ENCODE peak calls at places on chromosomes 2 and 18, in eight cellular contexts. One of them, this sample, is unnamed.
A peak's percentile ranks its signal among the peaks of the same experiment; 100 is the strongest.

GRCh38 chr2:74391209-74391579 is 11.1 kb upstream of the DCTN1 start:
- DNase-seq in heart right ventricle: no peak
- DNase-seq in K562: peak; percentile 55
- DNase-seq in lung: no peak
- DNase-seq in transverse colon: no peak
- DNase-seq in lower lobe of right lung: no peak
- DNase-seq in CD8-positive, alpha-beta T cell: no peak
- DNase-seq in uterus: no peak
- DNase-seq in this sample: no peak

GRCh38 chr2:178066324-178066723 is 6.3 kb downstream of the PDE11A start:
- DNase-seq in heart right ventricle: no peak
- DNase-seq in K562: no peak
- DNase-seq in lung: no peak
- DNase-seq in transverse colon: no peak
- DNase-seq in lower lobe of right lung: no peak
- DNase-seq in CD8-positive, alpha-beta T cell: no peak
- DNase-seq in uterus: no peak
- DNase-seq in this sample: no peak

GRCh38 chr2:235666240-235666781 is 172.5 kb downstream of the AGAP1 start:
- DNase-seq in heart right ventricle: peak; percentile 74
- DNase-seq in K562: no peak
- DNase-seq in lung: no peak
- DNase-seq in transverse colon: no peak
- DNase-seq in lower lobe of right lung: no peak
- DNase-seq in CD8-positive, alpha-beta T cell: no peak
- DNase-seq in uterus: no peak
- DNase-seq in this sample: no peak

GRCh38 chr18:54117853-54118773 is 106.4 kb downstream of the MBD2 start:
- DNase-seq in heart right ventricle: no peak
- DNase-seq in K562: no peak
- DNase-seq in lung: no peak
- DNase-seq in transverse colon: no peak
- DNase-seq in lower lobe of right lung: no peak
- DNase-seq in CD8-positive, alpha-beta T cell: no peak
- DNase-seq in uterus: no peak
- DNase-seq in this sample: no peak

GRCh38 chr2:199739413-199740110 is 111.4 kb downstream of the FTCDNL1 start:
- DNase-seq in heart right ventricle: peak; percentile 50
- DNase-seq in K562: peak; percentile 59
- DNase-seq in lung: peak; percentile 72
- DNase-seq in transverse colon: peak; percentile 85
- DNase-seq in lower lobe of right lung: peak; percentile 81
- DNase-seq in CD8-positive, alpha-beta T cell: peak; percentile 41
- DNase-seq in uterus: peak; percentile 60
- DNase-seq in this sample: peak; percentile 68

GRCh38 chr2:204776781-204777559 is 231.7 kb downstream of the PARD3B start:
- DNase-seq in heart right ventricle: no peak
- DNase-seq in K562: no peak
- DNase-seq in lung: no peak
- DNase-seq in transverse colon: no peak
- DNase-seq in lower lobe of right lung: no peak
- DNase-seq in CD8-positive, alpha-beta T cell: no peak
- DNase-seq in uterus: no peak
- DNase-seq in this sample: no peak

GRCh38 chr2:213476641-213477040 is 192.4 kb downstream of the SPAG16 start:
- DNase-seq in heart right ventricle: no peak
- DNase-seq in K562: no peak
- DNase-seq in lung: no peak
- DNase-seq in transverse colon: no peak
- DNase-seq in lower lobe of right lung: no peak
- DNase-seq in CD8-positive, alpha-beta T cell: no peak
- DNase-seq in uterus: no peak
- DNase-seq in this sample: no peak

GRCh38 chr2:157093666-157094065 is 163.8 kb upstream of the GALNT5 start:
- DNase-seq in heart right ventricle: no peak
- DNase-seq in K562: no peak
- DNase-seq in lung: no peak
- DNase-seq in transverse colon: no peak
- DNase-seq in lower lobe of right lung: no peak
- DNase-seq in CD8-positive, alpha-beta T cell: no peak
- DNase-seq in uterus: no peak
- DNase-seq in this sample: no peak

GRCh38 chr18:31667185-31667584 is 17.2 kb downstream of the B4GALT6 start:
- DNase-seq in heart right ventricle: no peak
- DNase-seq in K562: no peak
- DNase-seq in lung: no peak
- DNase-seq in transverse colon: no peak
- DNase-seq in lower lobe of right lung: no peak
- DNase-seq in CD8-positive, alpha-beta T cell: no peak
- DNase-seq in uterus: no peak
- DNase-seq in this sample: no peak

GRCh38 chr2:145197944-145198343 is 678.0 kb upstream of the ZEB2 start:
- DNase-seq in heart right ventricle: no peak
- DNase-seq in K562: no peak
- DNase-seq in lung: no peak
- DNase-seq in transverse colon: no peak
- DNase-seq in lower lobe of right lung: no peak
- DNase-seq in CD8-positive, alpha-beta T cell: no peak
- DNase-seq in uterus: no peak
- DNase-seq in this sample: no peak

GRCh38 chr2:28451793-28452533 is 43.9 kb upstream of the PLB1 start:
- DNase-seq in heart right ventricle: no peak
- DNase-seq in K562: no peak
- DNase-seq in lung: no peak
- DNase-seq in transverse colon: no peak
- DNase-seq in lower lobe of right lung: no peak
- DNase-seq in CD8-positive, alpha-beta T cell: no peak
- DNase-seq in uterus: no peak
- DNase-seq in this sample: no peak

GRCh38 chr2:107542314-107542740 is 284.4 kb upstream of the RGPD4 start:
- DNase-seq in heart right ventricle: no peak
- DNase-seq in K562: no peak
- DNase-seq in lung: no peak
- DNase-seq in transverse colon: no peak
- DNase-seq in lower lobe of right lung: no peak
- DNase-seq in CD8-positive, alpha-beta T cell: no peak
- DNase-seq in uterus: no peak
- DNase-seq in this sample: no peak

GRCh38 chr2:134692461-134692860 is 26.3 kb downstream of the TMEM163 start:
- DNase-seq in heart right ventricle: no peak
- DNase-seq in K562: no peak
- DNase-seq in lung: no peak
- DNase-seq in transverse colon: no peak
- DNase-seq in lower lobe of right lung: no peak
- DNase-seq in CD8-positive, alpha-beta T cell: no peak
- DNase-seq in uterus: no peak
- DNase-seq in this sample: no peak

GRCh38 chr2:3465844-3466481 is 53.4 kb downstream of the ADI1 start:
- DNase-seq in heart right ventricle: peak; percentile 49
- DNase-seq in K562: no peak
- DNase-seq in lung: no peak
- DNase-seq in transverse colon: no peak
- DNase-seq in lower lobe of right lung: no peak
- DNase-seq in CD8-positive, alpha-beta T cell: no peak
- DNase-seq in uterus: no peak
- DNase-seq in this sample: no peak

GRCh38 chr18:11759456-11759855 is 70.4 kb downstream of the GNAL start:
- DNase-seq in heart right ventricle: no peak
- DNase-seq in K562: no peak
- DNase-seq in lung: no peak
- DNase-seq in transverse colon: no peak
- DNase-seq in lower lobe of right lung: no peak
- DNase-seq in CD8-positive, alpha-beta T cell: no peak
- DNase-seq in uterus: no peak
- DNase-seq in this sample: no peak

GRCh38 chr18:11762429-11762828 is 73.4 kb downstream of the GNAL start:
- DNase-seq in heart right ventricle: no peak
- DNase-seq in K562: no peak
- DNase-seq in lung: no peak
- DNase-seq in transverse colon: no peak
- DNase-seq in lower lobe of right lung: no peak
- DNase-seq in CD8-positive, alpha-beta T cell: no peak
- DNase-seq in uterus: no peak
- DNase-seq in this sample: no peak

GRCh38 chr18:11760498-11761158 is 71.6 kb downstream of the GNAL start:
- DNase-seq in heart right ventricle: no peak
- DNase-seq in K562: no peak
- DNase-seq in lung: no peak
- DNase-seq in transverse colon: no peak
- DNase-seq in lower lobe of right lung: no peak
- DNase-seq in CD8-positive, alpha-beta T cell: no peak
- DNase-seq in uterus: no peak
- DNase-seq in this sample: no peak

GRCh38 chr18:11757084-11757590 is 68.1 kb downstream of the GNAL start:
- DNase-seq in heart right ventricle: no peak
- DNase-seq in K562: peak; percentile 35
- DNase-seq in lung: no peak
- DNase-seq in transverse colon: no peak
- DNase-seq in lower lobe of right lung: no peak
- DNase-seq in CD8-positive, alpha-beta T cell: no peak
- DNase-seq in uterus: no peak
- DNase-seq in this sample: no peak

GRCh38 chr18:11761553-11761952 is 72.5 kb downstream of the GNAL start:
- DNase-seq in heart right ventricle: no peak
- DNase-seq in K562: peak; percentile 45
- DNase-seq in lung: no peak
- DNase-seq in transverse colon: no peak
- DNase-seq in lower lobe of right lung: no peak
- DNase-seq in CD8-positive, alpha-beta T cell: no peak
- DNase-seq in uterus: no peak
- DNase-seq in this sample: no peak
- TF ChIP-seq CTCF in heart right ventricle: no peak
- TF ChIP-seq CTCF in K562: peak; percentile 41
- TF ChIP-seq CTCF in lung: no peak
- TF ChIP-seq CTCF in transverse colon: no peak
- TF ChIP-seq CTCF in lower lobe of right lung: no peak
- TF ChIP-seq CTCF in CD8-positive, alpha-beta T cell: no peak
- TF ChIP-seq CTCF in uterus: no peak
- TF ChIP-seq CTCF in this sample: no peak

GRCh38 chr18:8719192-8719591 is 13.8 kb downstream of the MTCL1 start:
- DNase-seq in heart right ventricle: no peak
- DNase-seq in K562: no peak
- DNase-seq in lung: no peak
- DNase-seq in transverse colon: no peak
- DNase-seq in lower lobe of right lung: no peak
- DNase-seq in CD8-positive, alpha-beta T cell: no peak
- DNase-seq in uterus: no peak
- DNase-seq in this sample: no peak

GRCh38 chr18:8721094-8721669 is 15.8 kb downstream of the MTCL1 start:
- DNase-seq in heart right ventricle: no peak
- DNase-seq in K562: no peak
- DNase-seq in lung: no peak
- DNase-seq in transverse colon: no peak
- DNase-seq in lower lobe of right lung: no peak
- DNase-seq in CD8-positive, alpha-beta T cell: no peak
- DNase-seq in uterus: no peak
- DNase-seq in this sample: peak; percentile 38

GRCh38 chr18:8721716-8722115 is 16.4 kb downstream of the MTCL1 start:
- DNase-seq in heart right ventricle: no peak
- DNase-seq in K562: no peak
- DNase-seq in lung: no peak
- DNase-seq in transverse colon: no peak
- DNase-seq in lower lobe of right lung: no peak
- DNase-seq in CD8-positive, alpha-beta T cell: no peak
- DNase-seq in uterus: no peak
- DNase-seq in this sample: peak; percentile 16

GRCh38 chr18:8718401-8718913 is 13.1 kb downstream of the MTCL1 start:
- DNase-seq in heart right ventricle: no peak
- DNase-seq in K562: no peak
- DNase-seq in lung: no peak
- DNase-seq in transverse colon: no peak
- DNase-seq in lower lobe of right lung: no peak
- DNase-seq in CD8-positive, alpha-beta T cell: no peak
- DNase-seq in uterus: no peak
- DNase-seq in this sample: no peak

DNA sequence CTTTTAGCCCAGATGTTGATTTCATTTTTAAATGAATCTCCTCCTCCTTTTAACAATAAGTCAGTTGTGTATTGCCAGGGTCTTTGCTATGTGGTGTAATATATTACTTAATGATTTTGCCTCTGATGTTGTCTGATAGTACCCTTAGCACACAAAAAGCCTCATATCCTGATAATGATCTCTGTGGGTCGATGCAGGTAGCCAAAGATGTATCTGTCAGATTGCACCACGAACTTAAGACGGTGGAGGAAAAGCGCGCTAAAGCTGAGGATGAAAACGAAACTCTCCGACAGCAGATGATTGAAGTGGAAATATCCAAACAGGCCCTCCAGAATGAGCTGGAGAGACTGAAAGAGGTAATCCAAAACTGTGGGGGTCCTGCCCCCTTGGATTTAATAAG is 14.8 kb downstream of the MTCL1 start:
- DNase-seq in heart right ventricle: no peak
- DNase-seq in K562: no peak
- DNase-seq in lung: no peak
- DNase-seq in transverse colon: no peak
- DNase-seq in lower lobe of right lung: no peak
- DNase-seq in CD8-positive, alpha-beta T cell: no peak
- DNase-seq in uterus: no peak
- DNase-seq in this sample: no peak
- H3K36me3 ChIP-seq in heart right ventricle: no peaks in the 10 kb centered on the region
- H3K36me3 ChIP-seq in K562: peaks cover 7% of the 10 kb centered on the region
- H3K36me3 ChIP-seq in lung: peaks cover 6% of the 10 kb centered on the region
- H3K36me3 ChIP-seq in transverse colon: no peaks in the 10 kb centered on the region
- H3K36me3 ChIP-seq in lower lobe of right lung: no peaks in the 10 kb centered on the region
- H3K36me3 ChIP-seq in CD8-positive, alpha-beta T cell: no peaks in the 10 kb centered on the region
- H3K36me3 ChIP-seq in uterus: no peaks in the 10 kb centered on the region
- H3K36me3 ChIP-seq in this sample: no peaks in the 10 kb centered on the region

GRCh38 chr2:80531319-80531718 is 226.8 kb upstream of the LRRTM1 start:
- DNase-seq in heart right ventricle: no peak
- DNase-seq in K562: no peak
- DNase-seq in lung: no peak
- DNase-seq in transverse colon: no peak
- DNase-seq in lower lobe of right lung: no peak
- DNase-seq in CD8-positive, alpha-beta T cell: no peak
- DNase-seq in uterus: no peak
- DNase-seq in this sample: no peak
- TF ChIP-seq CTCF in heart right ventricle: no peak
- TF ChIP-seq CTCF in K562: no peak
- TF ChIP-seq CTCF in lung: no peak
- TF ChIP-seq CTCF in transverse colon: no peak
- TF ChIP-seq CTCF in lower lobe of right lung: no peak
- TF ChIP-seq CTCF in CD8-positive, alpha-beta T cell: no peak
- TF ChIP-seq CTCF in uterus: no peak
- TF ChIP-seq CTCF in this sample: no peak

DNA sequence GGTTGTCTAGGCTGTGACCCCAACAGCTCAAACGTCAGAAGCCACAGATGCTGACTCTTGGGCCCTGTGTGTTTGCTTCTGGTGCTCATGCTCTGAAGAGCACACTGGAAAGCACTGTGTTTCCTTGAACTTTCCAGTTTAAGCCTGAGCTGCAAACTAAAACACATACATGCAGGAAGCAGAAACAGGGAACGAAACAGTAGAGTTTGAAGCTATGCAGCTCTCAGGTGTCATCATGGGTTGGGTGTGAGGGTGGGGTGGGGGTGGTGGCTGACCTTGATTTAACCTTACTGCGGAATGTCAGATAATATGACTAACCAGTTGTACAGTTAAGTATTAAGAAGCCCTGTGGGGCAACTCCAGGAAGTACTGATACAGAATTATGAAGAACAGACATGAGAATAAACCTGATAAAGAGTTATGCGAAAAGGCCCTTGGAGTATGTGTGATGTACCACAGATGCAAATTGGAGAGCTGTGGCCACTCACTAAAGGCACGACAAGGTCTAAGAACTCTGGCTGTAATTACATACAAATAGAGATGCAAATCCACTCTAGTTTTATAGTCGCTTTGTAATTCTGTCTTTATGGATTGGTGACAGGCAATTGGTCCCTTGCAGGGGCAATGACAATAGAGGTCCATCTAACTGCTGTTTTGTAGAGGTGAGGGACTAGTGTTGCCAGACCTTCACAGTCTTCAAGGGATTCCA is 273.1 kb downstream of the NAPG start:
- DNase-seq in heart right ventricle: no peak
- DNase-seq in K562: peak; percentile 17
- DNase-seq in lung: no peak
- DNase-seq in transverse colon: no peak
- DNase-seq in lower lobe of right lung: no peak
- DNase-seq in CD8-positive, alpha-beta T cell: no peak
- DNase-seq in uterus: no peak
- DNase-seq in this sample: no peak
- H3K36me3 ChIP-seq in heart right ventricle: no peaks in the 10 kb centered on the region
- H3K36me3 ChIP-seq in K562: no peaks in the 10 kb centered on the region
- H3K36me3 ChIP-seq in lung: no peaks in the 10 kb centered on the region
- H3K36me3 ChIP-seq in transverse colon: no peaks in the 10 kb centered on the region
- H3K36me3 ChIP-seq in lower lobe of right lung: no peaks in the 10 kb centered on the region
- H3K36me3 ChIP-seq in CD8-positive, alpha-beta T cell: no peaks in the 10 kb centered on the region
- H3K36me3 ChIP-seq in uterus: no peaks in the 10 kb centered on the region
- H3K36me3 ChIP-seq in this sample: no peaks in the 10 kb centered on the region

This sample was measured in right atrium auricular region.